ENCODE peak calls at places on chromosomes 13 and 19, in five cellular contexts. S, J, C, K and Y are unnamed samples.

GRCh38 chr13:110287031-110287828 is 19.7 kb downstream of the COL4A1 start:
- DNase-seq in C (no peak), J (no peak), K (no peak), S (no peak), Y (no peak)

GRCh38 chr19:50547385-50548190 is 20.6 kb downstream of the LRRC4B start:
- DNase-seq in S (no peak), C (no peak), J (no peak), K (no peak), Y (no peak)

GRCh38 chr13:23671902-23672301 is 101.7 kb downstream of the TNFRSF19 start:
- DNase-seq in S (no peak), C (no peak), J (no peak), K (no peak), Y (no peak)

GRCh38 chr13:65310663-65311328 is 1919.3 kb downstream of the PCDH9 start:
- DNase-seq in S (no peak), J (no peak), C (no peak), K (no peak), Y (no peak)

GRCh38 chr13:97001641-97002040 is 7.4 kb upstream of the OXGR1 start:
- DNase-seq in C (no peak), K (no peak), S (no peak), J (no peak), Y (no peak)

GRCh38 chr13:26386026-26386425 is 132.1 kb downstream of the CDK8 start:
- DNase-seq in S (no peak), J (no peak), C (no peak), K (no peak), Y (no peak)

GRCh38 chr13:34391071-34391470 is 551.0 kb upstream of the NBEA start:
- DNase-seq in K (no peak), S (no peak), C (no peak), J (no peak), Y (no peak)

GRCh38 chr13:64332048-64332447 is 2898.1 kb downstream of the PCDH9 start:
- DNase-seq in C (no peak), S (no peak), J (no peak), K (no peak), Y (no peak)

GRCh38 chr19:55262359-55262758 is 3.5 kb upstream of the PPP6R1 start:
- DNase-seq in J (no peak), C (no peak), S (no peak), K (no peak), Y (no peak)

GRCh38 chr19:55600336-55601028 is 394 bp downstream of the ZNF524 start:
- DNase-seq in S (no peak), J (no peak), C (no peak), K (no peak), Y (no peak)

GRCh38 chr19:42201489-42202289 is 15.8 kb downstream of the DEDD2 start:
- DNase-seq in J (peak), K (no peak), S (no peak), C (no peak), Y (no peak)

GRCh38 chr13:27966641-27967202 is 2.4 kb downstream of the CDX2 start:
- DNase-seq in S (no peak), C (no peak), J (no peak), K (no peak), Y (no peak)

GRCh38 chr13:114161644-114162532 is 17.2 kb upstream of the CFAP97D2 start:
- DNase-seq in S (no peak), K (peak), J (no peak), C (no peak), Y (no peak)

GRCh38 chr19:37975071-37975470 is 68.1 kb downstream of the SIPA1L3 start:
- DNase-seq in S (no peak), K (no peak), J (no peak), C (no peak), Y (no peak)

GRCh38 chr13:28379371-28380083 is 115.4 kb downstream of the FLT1 start:
- DNase-seq in S (no peak), J (no peak), K (no peak), C (no peak), Y (no peak)

GRCh38 chr13:29908411-29908810 is 58.0 kb upstream of the UBL3 start:
- DNase-seq in K (no peak), C (no peak), S (no peak), J (no peak), Y (no peak)

GRCh38 chr13:75596657-75597182 is 39.4 kb upstream of the LMO7 start:
- DNase-seq in S (no peak), J (no peak), C (no peak), K (no peak), Y (no peak)

GRCh38 chr19:32677657-32678056 is 2.0 kb downstream of the RGS9BP start:
- DNase-seq in K (no peak), J (no peak), S (no peak), C (no peak), Y (no peak)

GRCh38 chr13:29621841-29622240 is 26.4 kb upstream of the SLC7A1 start:
- DNase-seq in S (no peak), J (no peak), C (no peak), K (no peak), Y (no peak)

GRCh38 chr19:45119582-45119981 is 26.6 kb downstream of the PPP1R37 start:
- DNase-seq in J (no peak), S (no peak), K (no peak), C (no peak), Y (no peak)

GRCh38 chr13:48790996-48791395 is 137.3 kb downstream of the CYSLTR2 start:
- DNase-seq in J (no peak), K (no peak), S (no peak), C (no peak), Y (no peak)

GRCh38 chr19:40320558-40320935 is 27.6 kb downstream of the C19orf47 start:
- DNase-seq in J (no peak), S (no peak), K (no peak), C (no peak), Y (no peak)

GRCh38 chr13:95641961-95642621 is 2.4 kb downstream of the DZIP1 start:
- DNase-seq in C (no peak), S (no peak), J (no peak), K (no peak), Y (no peak)

GRCh38 chr19:51830263-51830662 is 35.3 kb downstream of the FPR3 start:
- DNase-seq in K (no peak), S (no peak), J (no peak), C (no peak), Y (no peak)

GRCh38 chr13:54424344-54424743 is 1395.7 kb downstream of the OLFM4 start:
- DNase-seq in K (no peak), S (no peak), C (no peak), J (no peak), Y (no peak)

GRCh38 chr13:27969073-27969865 is at the start of gene CDX2:
- DNase-seq in S (no peak), C (no peak), J (no peak), K (no peak), Y (no peak)

GRCh38 chr13:99383511-99383921 is 76.3 kb upstream of the GPR183 start:
- DNase-seq in S (no peak), K (no peak), J (no peak), C (no peak), Y (no peak)

GRCh38 chr19:40718774-40719391 is 2.0 kb downstream of the ITPKC start:
- DNase-seq in S (no peak), K (no peak), J (peak), C (no peak), Y (no peak)

GRCh38 chr13:85985791-85986190 is 186.6 kb upstream of the SLITRK6 start:
- DNase-seq in J (no peak), S (no peak), K (no peak), C (no peak), Y (no peak)

GRCh38 chr13:40874138-40874776 is 84.8 kb downstream of the SLC25A15 start:
- DNase-seq in K (no peak), J (no peak), C (no peak), S (no peak), Y (no peak)

GRCh38 chr19:45179063-45179847 is 671 bp downstream of the BLOC1S3 start:
- DNase-seq in S (no peak), J (no peak), K (peak), C (no peak), Y (no peak)

GRCh38 chr13:44426461-44426860 is 52.8 kb downstream of the SERP2 start:
- DNase-seq in C (no peak), S (no peak), K (no peak), J (no peak), Y (no peak)

GRCh38 chr13:105937451-105937850 is 598.0 kb downstream of the EFNB2 start:
- DNase-seq in C (no peak), S (no peak), J (no peak), K (no peak), Y (no peak)

GRCh38 chr13:51999525-51999924 is 11.7 kb downstream of the ATP7B start:
- DNase-seq in S (no peak), C (no peak), J (no peak), K (no peak), Y (no peak)
- TF ChIP-seq CTCF in S (no peak), C (no peak), J (no peak), K (no peak), Y (no peak)

DNA sequence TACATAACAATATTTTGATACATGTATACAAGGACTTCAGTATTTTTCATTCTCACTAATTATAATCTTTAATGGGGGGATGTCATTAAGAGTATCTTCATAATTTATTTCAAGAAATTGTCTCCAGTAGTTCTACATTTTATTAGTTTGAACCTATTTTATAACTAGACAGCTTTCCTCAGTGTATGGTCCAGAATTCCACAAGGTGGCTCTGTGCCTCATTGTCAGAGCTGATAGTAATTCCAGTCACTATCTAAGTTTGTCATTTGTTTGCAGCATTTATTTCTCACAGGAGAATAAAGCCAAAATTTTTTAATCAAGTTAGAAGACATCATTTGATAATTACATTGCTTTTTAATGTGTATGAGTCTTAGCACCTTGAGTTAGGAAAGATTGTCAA is 1633.0 kb upstream of the PCDH20 start:
- DNase-seq in C (no peak), J (no peak), S (no peak), K (no peak), Y (no peak)
- TF ChIP-seq CTCF in C (peak), J (no peak), S (no peak), K (no peak), Y (peak)

GRCh38 chr19:30699871-30700280 is 327.7 kb downstream of the ZNF536 start:
- DNase-seq in K (no peak), J (no peak), C (no peak), S (no peak), Y (no peak)

GRCh38 chr19:30693179-30693578 is 321.0 kb downstream of the ZNF536 start:
- DNase-seq in S (no peak), J (no peak), C (no peak), K (no peak), Y (no peak)

GRCh38 chr19:30694156-30694555 is 322.0 kb downstream of the ZNF536 start:
- DNase-seq in J (no peak), K (no peak), S (no peak), C (no peak), Y (no peak)

GRCh38 chr19:30695171-30695875 is 323.1 kb downstream of the ZNF536 start:
- DNase-seq in J (no peak), C (no peak), S (no peak), K (no peak), Y (no peak)

DNA sequence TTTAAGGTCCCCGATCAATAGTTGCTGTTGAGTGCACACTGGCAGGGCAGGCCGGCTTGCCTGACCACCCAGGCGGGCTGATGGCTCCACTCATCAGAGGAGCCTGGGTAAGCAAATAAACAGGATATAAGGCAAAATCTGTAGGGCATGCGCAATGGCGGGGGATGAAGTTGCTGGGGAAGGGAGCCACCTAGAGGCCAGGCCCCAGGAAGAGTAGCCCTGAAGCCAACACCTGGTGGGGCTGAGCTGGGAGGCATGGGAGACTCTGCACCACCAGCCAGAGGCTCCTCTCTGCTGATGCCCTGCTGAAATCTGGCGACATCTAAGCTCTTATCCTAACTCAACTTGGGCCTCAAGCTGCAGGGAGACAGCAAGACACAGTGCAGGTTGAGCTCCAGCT is 324.3 kb downstream of the ZNF536 start:
- DNase-seq in S (no peak), J (no peak), K (no peak), C (peak), Y (no peak)
- TF ChIP-seq CTCF in S (no peak), J (peak), K (no peak), C (peak), Y (peak)

DNA sequence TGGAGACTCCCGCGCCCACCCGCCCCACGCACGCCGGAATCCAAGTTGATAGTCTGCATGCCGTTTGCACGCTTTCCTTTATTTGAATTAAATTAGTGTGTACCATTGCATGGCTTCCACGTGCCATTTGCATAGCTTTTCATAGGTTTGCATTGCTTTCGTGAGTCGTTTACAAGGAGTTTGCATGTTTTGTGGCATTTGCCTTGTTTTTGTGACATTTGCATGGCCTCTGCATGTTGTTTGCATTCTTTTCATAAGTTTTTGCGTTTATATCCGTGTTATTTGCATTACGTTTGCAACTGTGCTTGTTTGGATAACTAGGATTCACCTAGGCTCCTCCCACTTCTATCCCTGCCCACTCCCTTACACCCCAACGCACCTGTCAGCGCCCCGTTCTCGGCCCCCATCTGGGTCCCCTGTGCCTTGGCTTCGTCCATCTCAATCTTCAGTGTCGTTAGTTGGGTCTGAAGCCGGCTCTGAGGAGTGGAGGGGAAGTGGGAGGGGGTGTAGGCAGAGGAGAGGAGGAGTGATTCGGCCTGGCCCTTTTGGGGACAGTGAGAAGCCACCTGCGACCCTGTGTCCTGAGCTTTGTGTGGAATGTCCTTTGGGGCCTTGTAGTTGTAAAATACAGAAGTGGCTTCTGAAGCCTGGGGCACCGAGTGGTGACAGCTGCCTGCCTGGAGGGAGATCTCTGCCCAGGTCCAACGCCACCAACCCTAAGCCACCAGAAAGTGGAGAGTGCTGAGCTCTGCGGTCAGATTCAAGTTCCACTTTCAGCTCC is 2.4 kb downstream of the CCDC194 start:
- DNase-seq in J (no peak), S (no peak), K (no peak), C (no peak), Y (no peak)
- TF ChIP-seq CTCF in J (peak), S (peak), K (peak), C (peak), Y (no peak)

GRCh38 chr19:17855333-17856152 is 4.2 kb upstream of the RPL18A start:
- DNase-seq in C (peak), J (peak), S (no peak), K (peak), Y (no peak)
- TF ChIP-seq CTCF in C (peak), J (peak), S (peak), K (peak), Y (peak)

GRCh38 chr19:46324277-46324676 is 22.6 kb upstream of the PPP5C start:
- DNase-seq in S (no peak), K (no peak), J (no peak), C (no peak), Y (no peak)

GRCh38 chr19:46321653-46322052 is 24.8 kb downstream of the HIF3A start:
- DNase-seq in C (no peak), K (no peak), J (no peak), S (no peak), Y (no peak)

GRCh38 chr19:46317339-46317738 is 20.5 kb downstream of the HIF3A start:
- DNase-seq in S (no peak), J (no peak), C (no peak), K (no peak), Y (no peak)

GRCh38 chr19:46320559-46320958 is 23.7 kb downstream of the HIF3A start:
- DNase-seq in K (no peak), J (no peak), S (no peak), C (no peak), Y (no peak)

DNA sequence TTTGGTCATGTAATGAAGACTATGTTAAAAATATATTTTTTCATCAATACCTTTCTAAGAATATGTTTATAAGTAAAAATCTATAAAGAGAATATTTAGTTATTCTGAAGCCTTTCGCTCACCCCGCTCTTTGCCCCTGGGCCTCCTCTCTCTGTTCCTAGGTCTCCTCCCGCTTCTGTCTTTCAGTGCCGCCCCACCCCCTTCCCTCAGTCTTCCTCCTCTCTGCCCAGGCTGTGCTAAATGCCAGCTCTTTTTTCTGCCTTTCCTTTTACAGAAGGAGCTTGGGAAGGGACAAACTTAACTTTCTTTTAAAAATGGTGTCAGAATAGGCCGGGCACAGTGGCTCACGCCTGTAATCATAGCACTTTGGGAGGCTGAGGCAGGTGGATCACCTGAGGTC is 22.8 kb downstream of the HIF3A start:
- DNase-seq in C (no peak), K (no peak), S (no peak), J (no peak), Y (no peak)
- TF ChIP-seq CTCF in C (no peak), K (no peak), S (no peak), J (no peak), Y (no peak)

DNA sequence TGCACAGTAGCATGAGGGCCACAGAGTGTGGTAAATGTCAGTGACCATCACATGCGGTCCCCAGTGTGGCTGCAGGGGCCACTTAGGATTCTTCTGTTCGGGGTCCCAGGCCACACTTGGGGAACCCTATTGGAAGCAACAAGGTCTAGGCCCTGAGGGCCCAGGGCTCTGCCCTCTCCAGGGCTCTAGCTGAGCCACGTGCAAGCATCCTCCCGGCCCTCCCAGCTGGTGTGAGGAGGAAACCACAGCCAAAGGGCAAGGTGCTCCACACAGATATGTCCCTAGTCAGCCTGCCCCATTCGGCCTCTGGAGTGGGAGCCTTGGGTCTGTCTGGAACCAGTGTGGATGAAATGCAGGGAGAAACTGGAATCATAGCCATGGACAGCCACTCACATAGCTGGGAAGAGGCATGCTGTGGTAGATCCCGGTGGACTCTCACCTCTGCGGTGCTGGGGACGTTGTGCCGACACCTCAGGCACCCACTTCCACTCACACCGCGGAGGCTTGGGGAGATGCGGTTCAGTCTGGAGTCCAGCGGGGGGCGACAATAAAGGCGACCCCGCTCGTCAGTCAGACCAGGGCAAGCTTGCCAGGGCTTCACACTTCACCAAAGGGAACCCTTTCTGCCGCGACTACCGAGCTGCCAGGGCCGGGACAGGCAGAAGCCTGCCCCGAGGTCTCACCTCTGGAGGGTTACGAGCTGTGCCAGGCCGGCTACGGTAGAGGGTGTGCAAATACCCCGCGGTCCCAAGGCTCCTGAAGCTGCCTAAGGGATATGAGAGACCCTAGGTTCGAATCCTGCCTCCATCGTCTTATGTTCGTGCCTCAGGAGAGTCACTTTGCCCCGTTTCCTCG is 4.3 kb upstream of the ZNF497 start:
- DNase-seq in K (no peak), S (no peak), J (no peak), C (no peak), Y (no peak)
- TF ChIP-seq CTCF in K (no peak), S (no peak), J (no peak), C (no peak), Y (no peak)

DNA sequence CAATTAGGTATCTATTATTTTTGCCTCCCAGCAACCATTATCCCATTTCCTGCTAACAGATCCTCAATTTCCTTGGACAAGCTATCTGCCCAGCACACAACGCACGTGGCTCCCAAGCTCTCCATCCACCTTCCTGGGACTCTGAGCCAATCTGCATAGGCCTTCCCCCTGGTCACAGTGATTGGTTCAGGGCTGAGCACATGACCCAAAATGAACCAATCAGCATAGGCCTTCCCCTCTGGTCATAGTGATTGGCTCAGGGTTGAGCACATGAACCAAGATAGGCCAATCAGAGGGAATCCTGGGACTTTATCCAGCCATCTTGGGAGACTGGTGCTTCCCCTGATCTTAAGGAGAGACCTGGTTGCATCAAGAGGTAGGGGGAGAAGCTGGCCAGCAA is 5.8 kb downstream of the CPAMD8 start:
- DNase-seq in J (no peak), C (no peak), K (no peak), S (no peak), Y (no peak)
- TF ChIP-seq CTCF in J (no peak), C (no peak), K (no peak), S (no peak), Y (no peak)

GRCh38 chr19:34171539-34171876 is 796 bp upstream of the LSM14A start:
- DNase-seq in C (peak), S (no peak), K (no peak), J (peak), Y (no peak)

GRCh38 chr19:34171877-34172660 is at the start of gene LSM14A:
- DNase-seq in K (peak), J (peak), S (peak), C (peak), Y (peak)

GRCh38 chr19:34176581-34176980 is 4.3 kb downstream of the LSM14A start:
- DNase-seq in J (no peak), C (no peak), K (no peak), S (no peak), Y (no peak)

GRCh38 chr19:34172661-34173144 is 399 bp downstream of the LSM14A start:
- DNase-seq in C (peak), J (no peak), S (no peak), K (no peak), Y (no peak)

GRCh38 chr19:34173145-34173956 is 1.0 kb downstream of the LSM14A start:
- DNase-seq in C (peak), J (no peak), S (no peak), K (peak), Y (no peak)
- TF ChIP-seq CTCF in C (no peak), J (no peak), S (no peak), K (no peak), Y (no peak)